ENCODE peak calls at places on chromosomes 12 and 14, in five cellular contexts. F is heart right ventricle, P is B cell, R is HEK293T, A is GM20000. U is an unnamed sample.

GRCh38 chr14:61493239-61493638 is 171.9 kb downstream of the PRKCH start:
- DNase-seq in F (no peak), P (no peak), R (no peak), A (no peak), U (no peak)

GRCh38 chr14:100780646-100781355 is 45.1 kb upstream of the MEG3 start:
- DNase-seq in F (no peak), P (no peak), R (no peak), A (no peak), U (no peak)

GRCh38 chr14:24705840-24706239 is 71.8 kb upstream of the GZMB start:
- DNase-seq in F (no peak), P (peak), R (no peak), A (peak), U (no peak)

GRCh38 chr12:52546126-52546525 is 6.8 kb downstream of the KRT71 start:
- DNase-seq in F (no peak), P (no peak), R (no peak), A (no peak), U (no peak)

GRCh38 chr12:2439332-2440100 is 355.3 kb upstream of the FKBP4 start:
- DNase-seq in F (peak), P (no peak), R (no peak), A (no peak), U (no peak)

GRCh38 chr14:62528296-62528695 is 517.0 kb downstream of the KCNH5 start:
- DNase-seq in F (no peak), P (no peak), R (no peak), A (no peak), U (no peak)

GRCh38 chr12:131850856-131851559 is 22.8 kb downstream of the MMP17 start:
- DNase-seq in F (peak), P (no peak), R (no peak), A (no peak), U (no peak)

GRCh38 chr14:89519000-89519399 is 102.0 kb upstream of the FOXN3 start:
- DNase-seq in F (no peak), P (no peak), R (no peak), A (no peak), U (no peak)

GRCh38 chr14:57405562-57405961 is 15.2 kb downstream of the NAA30 start:
- DNase-seq in F (no peak), P (no peak), R (no peak), A (no peak), U (no peak)

GRCh38 chr14:103629503-103630121 is 601 bp downstream of the KLC1 start:
- DNase-seq in F (peak), P (peak), R (peak), A (peak), U (peak)

GRCh38 chr12:71504471-71504852 is 64.9 kb downstream of the LGR5 start:
- DNase-seq in F (peak), P (peak), R (peak), A (no peak), U (no peak)

GRCh38 chr12:57604454-57605307 is at the start of gene DTX3:
- DNase-seq in F (peak), P (no peak), R (no peak), A (peak), U (peak)

GRCh38 chr14:94102768-94103482 is 7.6 kb upstream of the IFI27 start:
- DNase-seq in F (no peak), P (no peak), R (no peak), A (no peak), U (no peak)

GRCh38 chr12:12331244-12331771 is 18.7 kb downstream of the MANSC1 start:
- DNase-seq in F (no peak), P (no peak), R (no peak), A (no peak), U (no peak)

GRCh38 chr14:34554540-34555250 is 15.2 kb upstream of the EAPP start:
- DNase-seq in F (no peak), P (no peak), R (no peak), A (peak), U (no peak)

GRCh38 chr14:41303506-41303905 is 303.2 kb upstream of the LRFN5 start:
- DNase-seq in F (no peak), P (no peak), R (no peak), A (no peak), U (no peak)

GRCh38 chr12:89038831-89039509 is 313.3 kb downstream of the DUSP6 start:
- DNase-seq in F (no peak), P (no peak), R (no peak), A (no peak), U (no peak)

GRCh38 chr14:59918824-59919581 is 941 bp upstream of the LRRC9 start:
- DNase-seq in F (no peak), P (peak), R (peak), A (peak), U (peak)

GRCh38 chr14:101554991-101555668 is 6.2 kb upstream of the DIO3 start:
- DNase-seq in F (no peak), P (no peak), R (no peak), A (no peak), U (no peak)

U was measured in COR-L47.